ENCODE peak calls at places on chromosome 14, in four cellular contexts. X, A, K and I are unnamed samples.

GRCh38 chr14:68501621-68502052 is 291.2 kb downstream of the ZFP36L1 start:
- DNase-seq in A (no peak), K (peak; percentile 66), X (no peak), I (no peak)

GRCh38 chr14:105197274-105197673 is 16.2 kb upstream of the NUDT14 start:
- DNase-seq in K (peak; percentile 68), X (peak; percentile 38), A (peak; percentile 47), I (no peak)

GRCh38 chr14:83133986-83134664 is 1600.5 kb upstream of the SEL1L start:
- DNase-seq in A (peak; percentile 33), X (no peak), K (no peak), I (no peak)

GRCh38 chr14:96940009-96940408 is 142.8 kb downstream of the VRK1 start:
- DNase-seq in X (peak; percentile 17), K (no peak), A (no peak), I (no peak)

GRCh38 chr14:49940805-49941421 is 48.0 kb downstream of the ARF6 start:
- DNase-seq in K (no peak), A (no peak), X (no peak), I (no peak)

GRCh38 chr14:81132492-81132891 is 88.3 kb downstream of the GTF2A1 start:
- DNase-seq in A (no peak), X (no peak), K (no peak), I (no peak)

GRCh38 chr14:85165091-85165490 is 364.9 kb upstream of the FLRT2 start:
- DNase-seq in K (peak; percentile 10), X (no peak), A (no peak), I (no peak)

GRCh38 chr14:103679351-103679750 is 35.9 kb downstream of the XRCC3 start:
- DNase-seq in K (no peak), A (no peak), X (no peak), I (no peak)

GRCh38 chr14:63940387-63940786 is 87.6 kb downstream of the SYNE2 start:
- DNase-seq in X (no peak), A (no peak), K (no peak), I (no peak)

GRCh38 chr14:38469156-38469555 is 213.3 kb upstream of the CLEC14A start:
- DNase-seq in X (no peak), A (no peak), K (no peak), I (no peak)

DNA sequence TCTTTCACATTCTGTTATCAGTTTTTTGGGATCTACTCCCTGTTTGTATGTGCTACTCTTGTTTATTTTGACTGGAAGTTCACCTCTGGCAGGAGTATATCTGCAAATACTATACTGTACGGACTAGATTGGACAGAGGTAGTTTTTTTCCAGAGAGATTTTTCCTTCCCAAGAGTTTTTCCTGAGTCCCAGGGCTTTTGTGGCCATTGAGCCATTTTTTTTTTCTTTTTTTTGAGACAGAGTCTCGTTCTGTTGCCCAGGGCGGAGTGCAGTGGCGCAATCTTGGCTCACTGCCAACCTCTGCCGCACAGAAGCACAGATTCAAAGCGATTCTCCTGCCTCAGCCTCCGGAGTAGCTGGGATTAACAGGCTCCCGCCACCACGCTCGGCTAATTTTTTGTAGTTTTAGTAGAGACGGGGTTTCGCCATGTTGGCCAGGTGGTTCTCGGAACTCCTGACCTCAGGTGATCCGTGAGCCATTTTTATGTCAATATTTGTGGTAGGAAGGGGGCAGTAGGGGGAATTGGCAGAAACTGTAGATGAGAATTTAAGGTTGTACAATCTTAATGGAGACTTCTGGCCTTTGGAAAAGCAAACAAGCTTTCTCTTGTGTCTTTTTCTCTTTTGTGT is 19.4 kb downstream of the KTN1 start:
- DNase-seq in K (peak; percentile 55), A (no peak), X (peak; percentile 42), I (peak; percentile 21)
- H3K27ac ChIP-seq in K (no peak overlapping the region), A (no peak overlapping the region), X (no peak overlapping the region), I (no peak overlapping the region)

GRCh38 chr14:22866874-22867273 is 4.7 kb upstream of the LRP10 start:
- DNase-seq in A (no peak), K (no peak), X (no peak), I (no peak)

GRCh38 chr14:22864979-22865378 is 6.6 kb upstream of the LRP10 start:
- DNase-seq in X (no peak), A (no peak), K (no peak), I (no peak)

GRCh38 chr14:22856428-22856827 is 15.1 kb upstream of the LRP10 start:
- DNase-seq in A (no peak), K (no peak), X (no peak), I (no peak)

GRCh38 chr14:22865424-22866215 is 5.9 kb upstream of the LRP10 start:
- DNase-seq in A (no peak), X (no peak), K (no peak), I (no peak)

DNA sequence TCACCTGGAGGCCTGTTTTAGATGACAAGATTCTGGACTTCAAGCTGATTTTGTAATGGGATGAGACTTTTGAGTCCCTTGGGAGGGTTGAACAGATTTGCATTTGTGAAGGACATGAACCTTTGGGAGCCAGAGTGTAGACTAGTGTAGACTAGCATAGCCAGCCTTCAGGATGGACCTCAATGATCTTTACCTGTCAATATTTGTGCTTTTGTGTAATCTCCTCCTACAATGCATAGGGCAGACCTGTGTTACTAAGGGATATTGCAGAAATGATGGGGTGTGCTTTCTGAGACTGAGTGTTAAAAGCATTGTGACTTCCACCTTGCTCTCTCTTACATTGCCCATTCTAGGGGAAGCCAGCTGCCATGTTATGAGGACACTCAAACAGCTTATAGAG is 9.9 kb upstream of the LRP10 start:
- DNase-seq in K (no peak), X (no peak), A (no peak), I (no peak)
- H3K27ac ChIP-seq in K (no peak overlapping the region), X (no peak overlapping the region), A (no peak overlapping the region), I (no peak overlapping the region)

GRCh38 chr14:61489002-61489401 is 167.6 kb downstream of the PRKCH start:
- DNase-seq in K (no peak), X (no peak), A (no peak), I (no peak)
- H3K27ac ChIP-seq in K (peak overlapping the region; percentile 34), X (no peak overlapping the region), A (no peak overlapping the region), I (no peak overlapping the region)

DNA sequence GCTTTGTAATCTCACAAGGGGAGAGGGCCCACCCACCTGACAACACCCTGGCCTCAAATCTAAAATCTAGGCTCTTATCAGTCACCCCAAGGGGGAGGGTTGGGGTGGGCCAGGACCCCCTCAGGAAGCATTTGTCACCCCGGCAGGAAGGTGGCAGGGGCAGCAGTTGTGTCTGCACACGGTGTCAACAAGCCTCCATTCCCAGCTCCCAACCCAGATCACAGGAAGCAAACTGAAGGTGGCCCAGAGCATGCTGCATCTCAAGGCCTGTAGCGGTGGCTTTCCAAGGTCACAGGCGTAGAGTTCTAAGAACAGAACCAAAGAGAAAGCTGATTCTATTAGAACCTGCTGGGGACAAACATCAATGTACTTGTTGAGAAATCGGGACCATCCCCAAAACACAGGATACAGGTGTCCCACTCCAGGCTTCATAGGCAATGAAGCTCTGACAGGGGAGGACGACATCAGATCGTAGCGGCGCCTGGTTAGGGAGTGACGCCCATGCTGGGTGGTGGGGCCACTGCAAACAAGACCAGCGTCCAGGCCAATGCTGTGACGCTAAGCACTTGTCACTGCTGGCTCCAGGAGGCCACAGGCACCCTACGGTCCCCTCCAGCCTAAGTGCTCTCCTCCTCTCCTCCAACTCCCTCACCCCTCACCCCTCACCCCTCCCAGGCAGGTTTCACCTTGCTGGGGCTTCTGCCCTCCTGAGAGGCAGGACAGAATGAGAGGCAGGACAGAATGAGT is 52.9 kb downstream of the CCDC88C start:
- DNase-seq in X (no peak), K (no peak), A (no peak), I (no peak)
- H3K27ac ChIP-seq in X (no peak overlapping the region), K (no peak overlapping the region), A (no peak overlapping the region), I (no peak overlapping the region)